ENCODE peak calls at places on chromosomes 3 and 15, in eight cellular contexts. F, K, R, S, C, E, A and W are unnamed samples. For H3K4me1, the result is how much of the 10 kb centered on the place peaks cover.

GRCh38 chr3:52568066-52568465 is 31.7 kb downstream of the UQCC5 start:
- DNase-seq in F (peak), S (no peak), K (no peak), E (no peak), R (no peak), A (no peak), C (no peak), W (no peak)

GRCh38 chr3:42654331-42655201 is 1.1 kb downstream of the ZBTB47 start:
- DNase-seq in S (peak), R (peak), E (peak), F (no peak), A (peak), C (peak), K (no peak), W (peak)

GRCh38 chr3:37116998-37117397 is 57.4 kb downstream of the LRRFIP2 start:
- DNase-seq in C (no peak), F (no peak), A (no peak), E (no peak), R (no peak), S (no peak), K (no peak), W (no peak)

GRCh38 chr3:23448998-23449537 is 245.9 kb downstream of the UBE2E2 start:
- DNase-seq in K (no peak), A (no peak), E (no peak), F (no peak), R (no peak), S (no peak), C (no peak), W (no peak)

GRCh38 chr15:79366691-79367090 is 55.8 kb downstream of the TMED3 start:
- DNase-seq in R (no peak), E (peak), A (no peak), K (no peak), S (no peak), F (peak), C (no peak), W (no peak)

GRCh38 chr3:178618197-178618596 is 82.0 kb downstream of the KCNMB2 start:
- DNase-seq in S (no peak), R (no peak), E (no peak), F (no peak), A (no peak), C (no peak), K (no peak), W (peak)

GRCh38 chr15:99433757-99434211 is 132.0 kb upstream of the MEF2A start:
- DNase-seq in F (no peak), S (no peak), E (no peak), A (peak), R (no peak), C (no peak), K (no peak), W (no peak)

GRCh38 chr3:356947-357346 is 160.4 kb downstream of the CHL1 start:
- DNase-seq in E (peak), C (no peak), R (peak), F (no peak), A (peak), S (no peak), K (no peak), W (no peak)

GRCh38 chr3:191065183-191065805 is 133.7 kb upstream of the OSTN start:
- DNase-seq in F (peak), K (no peak), A (no peak), C (no peak), S (no peak), R (peak), E (peak), W (peak)

GRCh38 chr3:88195951-88196434 is 46.2 kb downstream of the C3orf38 start:
- DNase-seq in E (peak), R (no peak), C (no peak), F (no peak), K (no peak), A (no peak), S (no peak), W (no peak)

GRCh38 chr3:188904670-188905069 is 267.1 kb upstream of the TPRG1 start:
- DNase-seq in E (peak), A (no peak), F (no peak), S (peak), K (no peak), R (no peak), C (no peak), W (peak)

GRCh38 chr3:107068980-107069379 is 308.3 kb upstream of the CCDC54 start:
- DNase-seq in F (no peak), R (peak), S (no peak), K (no peak), C (no peak), E (peak), A (peak), W (peak)

GRCh38 chr3:19816631-19817030 is 117.4 kb downstream of the EFHB start:
- DNase-seq in A (no peak), F (no peak), C (no peak), K (no peak), R (no peak), E (no peak), S (no peak), W (no peak)

GRCh38 chr3:118949113-118949760 is 85.4 kb downstream of the IGSF11 start:
- DNase-seq in C (no peak), E (no peak), R (no peak), A (no peak), K (no peak), F (no peak), S (no peak), W (no peak)

GRCh38 chr3:18847583-18848197 is 300.6 kb upstream of the KCNH8 start:
- DNase-seq in F (no peak), A (no peak), R (peak), E (no peak), S (no peak), C (no peak), K (no peak), W (peak)

GRCh38 chr3:119401502-119402440 is 61.6 kb downstream of the TMEM39A start:
- DNase-seq in F (no peak), K (no peak), C (no peak), S (no peak), A (no peak), R (no peak), E (no peak), W (no peak)

GRCh38 chr15:28085489-28086174 is 13.5 kb downstream of the OCA2 start:
- DNase-seq in S (no peak), K (no peak), E (no peak), A (no peak), C (no peak), R (no peak), F (no peak), W (no peak)

GRCh38 chr3:73908218-73908617 is 283.5 kb upstream of the PDZRN3 start:
- DNase-seq in R (no peak), A (no peak), E (no peak), S (no peak), C (no peak), F (no peak), K (no peak), W (no peak)

GRCh38 chr3:180646187-180646790 is 33.0 kb downstream of the CCDC39 start:
- DNase-seq in E (peak), S (no peak), C (no peak), F (no peak), A (no peak), R (peak), K (no peak), W (no peak)

DNA sequence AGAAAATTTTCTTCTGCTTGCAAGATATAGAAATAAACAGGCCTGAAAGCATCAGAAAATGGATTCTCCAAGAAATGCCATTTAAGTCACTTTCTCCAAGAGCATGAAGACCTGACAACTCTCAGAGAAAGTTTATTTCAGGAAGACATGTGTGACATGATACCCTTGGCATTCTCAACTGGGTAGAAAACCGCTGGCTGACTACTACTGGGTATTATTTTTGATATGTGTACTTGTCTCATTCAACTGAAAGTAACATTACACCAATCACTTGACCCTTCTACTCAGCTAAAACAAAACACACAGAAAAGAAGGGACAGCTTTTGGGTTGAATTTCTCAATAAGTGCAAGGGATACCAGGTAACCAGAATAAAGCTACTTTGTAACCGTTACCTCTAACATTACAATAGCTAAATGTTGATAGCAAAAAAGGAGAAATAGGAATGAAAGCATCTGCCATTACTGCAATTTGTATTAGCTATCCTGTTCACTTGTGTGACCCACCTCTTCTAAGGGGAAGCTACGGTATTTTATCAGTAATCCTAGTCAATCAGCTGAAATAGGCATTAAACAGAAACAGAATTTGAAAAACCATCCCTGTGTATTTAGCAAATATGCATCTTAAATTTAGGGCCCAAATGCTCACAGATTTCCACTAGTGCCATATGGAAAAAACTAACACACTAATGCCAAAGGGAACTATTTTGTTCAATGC is 7.3 kb downstream of the TRA2B start:
- DNase-seq in E (peak), C (no peak), F (no peak), A (no peak), S (no peak), R (no peak), K (no peak), W (peak)
- H3K4me1 ChIP-seq in E (half or more), C (half or more), F (half or more), A (half or more), S (half or more), R (half or more), K (under half), W (half or more)

GRCh38 chr15:44734839-44735481 is 1.4 kb upstream of the TRIM69 start:
- DNase-seq in R (no peak), S (no peak), F (no peak), A (no peak), C (no peak), E (no peak), K (no peak), W (no peak)
- H3K4me1 ChIP-seq in R (under half), S (under half), F (under half), A (under half), C (under half), E (under half), K (under half), W (under half)

DNA sequence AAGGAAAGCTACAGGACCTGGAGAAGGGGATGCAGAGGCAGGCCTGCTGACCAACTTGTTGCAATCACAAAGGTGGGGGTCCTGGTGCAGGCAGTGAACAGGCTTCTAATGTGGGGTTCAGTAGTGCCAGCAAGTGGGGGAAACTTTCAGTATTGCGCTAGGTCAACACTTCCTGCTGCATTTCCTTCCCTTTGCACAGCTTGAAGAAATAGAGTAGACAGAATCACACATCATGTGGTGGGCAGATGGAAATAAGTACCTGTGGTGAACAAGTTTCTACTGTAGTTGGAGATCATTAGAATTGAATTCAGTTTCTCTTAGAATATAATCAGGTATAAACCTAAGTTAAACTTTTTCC is 63.4 kb downstream of the RGMA start:
- DNase-seq in S (no peak), K (no peak), R (no peak), C (no peak), E (no peak), F (no peak), A (no peak), W (no peak)
- H3K4me1 ChIP-seq in S (under half), K (under half), R (under half), C (under half), E (under half), F (under half), A (under half), W (under half)

DNA sequence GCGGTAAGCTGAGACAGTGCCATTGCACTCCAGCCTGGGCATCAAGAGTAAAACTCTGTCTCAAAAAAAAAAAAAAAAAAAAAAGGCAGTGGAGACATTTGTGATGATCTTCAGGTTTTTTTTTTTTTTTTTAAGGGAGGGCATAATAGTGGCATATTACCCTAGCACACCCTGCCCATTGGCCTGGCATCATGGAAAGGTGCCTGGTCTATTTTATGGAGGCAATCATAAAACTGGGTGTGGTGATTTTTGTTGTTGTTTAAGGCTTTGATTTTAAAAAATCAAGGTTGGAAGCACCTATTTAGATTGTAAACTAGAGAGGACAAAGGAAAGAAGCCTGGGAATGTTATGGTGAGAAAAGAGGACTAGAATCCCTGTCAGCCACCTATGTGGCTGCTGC is 6.0 kb downstream of the IQGAP1 start:
- DNase-seq in S (no peak), K (no peak), A (no peak), C (no peak), F (no peak), E (no peak), R (no peak), W (no peak)
- H3K4me1 ChIP-seq in S (under half), K (under half), A (half or more), C (half or more), F (under half), E (under half), R (under half), W (under half)

DNA sequence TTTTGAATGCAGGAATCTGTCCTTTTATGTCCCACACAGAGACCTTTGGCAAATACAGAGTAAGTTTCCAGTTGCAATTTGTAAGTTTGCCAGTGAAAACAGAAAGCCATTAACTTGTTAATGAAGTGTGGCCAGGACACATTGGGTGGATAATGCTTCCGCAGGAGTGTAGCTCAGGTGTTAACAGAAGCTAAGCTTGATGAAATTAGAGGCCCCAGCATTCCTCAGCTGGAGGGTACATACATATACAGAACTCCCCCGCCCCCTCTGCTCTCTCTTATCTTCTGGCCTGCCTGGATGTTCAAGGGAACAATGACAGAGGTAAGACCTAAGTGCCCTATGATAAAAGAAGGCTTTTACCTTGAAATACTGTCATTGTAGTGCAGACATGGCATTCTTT is 8.2 kb upstream of the LRRC2 start:
- DNase-seq in R (no peak), C (peak), F (no peak), S (peak), K (no peak), E (no peak), A (no peak), W (no peak)
- H3K4me1 ChIP-seq in R (under half), C (under half), F (under half), S (under half), K (under half), E (under half), A (under half), W (under half)

DNA sequence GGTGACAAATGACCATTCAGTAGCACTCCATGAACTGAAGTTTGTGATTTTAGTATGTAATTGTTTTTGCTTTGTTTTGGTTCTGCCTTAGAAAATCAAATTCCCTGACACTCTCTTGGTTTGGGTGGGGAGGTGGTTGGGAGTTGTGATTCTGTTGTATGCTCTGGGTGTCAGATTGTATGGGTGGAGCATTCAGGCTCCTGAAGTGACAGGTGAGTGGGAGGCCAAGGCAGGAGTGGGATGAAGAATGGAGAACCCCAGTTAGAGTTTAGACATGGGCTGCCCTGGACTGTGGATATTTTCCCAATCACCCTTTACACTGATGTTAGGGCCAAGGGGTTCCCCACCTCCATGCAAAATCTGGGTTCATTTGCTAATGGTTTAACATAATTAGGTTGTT is 83.6 kb downstream of the ARPP21 start:
- DNase-seq in S (no peak), F (no peak), E (no peak), A (no peak), R (no peak), C (no peak), K (no peak), W (no peak)
- H3K4me1 ChIP-seq in S (under half), F (under half), E (under half), A (under half), R (under half), C (under half), K (under half), W (under half)

GRCh38 chr3:129598484-129598883 is 8.0 kb downstream of the PLXND1 start:
- DNase-seq in C (no peak), R (no peak), S (no peak), F (no peak), A (no peak), E (no peak), K (no peak), W (no peak)
- H3K4me1 ChIP-seq in C (half or more), R (under half), S (under half), F (under half), A (half or more), E (half or more), K (under half), W (half or more)

GRCh38 chr3:112472676-112473075 is 26.6 kb downstream of the BTLA start:
- DNase-seq in K (no peak), A (no peak), C (no peak), R (no peak), F (no peak), E (no peak), S (no peak), W (no peak)

GRCh38 chr3:112466041-112466440 is 33.2 kb downstream of the BTLA start:
- DNase-seq in K (no peak), E (no peak), S (no peak), R (no peak), F (no peak), A (no peak), C (no peak), W (no peak)

GRCh38 chr3:112471926-112472325 is 27.3 kb downstream of the BTLA start:
- DNase-seq in F (no peak), K (no peak), C (no peak), E (no peak), S (no peak), R (no peak), A (no peak), W (no peak)

GRCh38 chr3:112467584-112467983 is 31.7 kb downstream of the BTLA start:
- DNase-seq in R (no peak), A (no peak), S (no peak), C (no peak), E (no peak), F (no peak), K (no peak), W (no peak)

DNA sequence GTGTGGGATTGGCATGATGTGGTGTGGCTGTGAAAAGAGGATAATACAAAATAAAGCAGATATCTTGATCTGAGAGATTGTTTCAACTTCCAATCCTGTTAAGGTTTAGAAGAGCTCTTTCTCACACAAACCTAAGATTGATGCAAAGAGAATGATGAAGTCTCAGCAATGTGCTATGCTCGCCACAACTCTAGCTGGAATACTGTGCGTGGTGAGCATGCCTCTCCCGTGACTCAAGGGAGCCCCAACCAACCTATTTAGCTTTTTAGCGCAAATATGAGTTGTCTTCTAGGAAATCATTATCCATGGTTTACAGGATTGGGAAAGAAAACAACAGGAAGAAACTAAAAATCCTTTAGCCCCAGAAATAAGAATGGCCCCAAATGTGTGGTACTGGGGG is 28.5 kb downstream of the BTLA start:
- DNase-seq in A (no peak), K (no peak), S (no peak), F (no peak), C (no peak), E (peak), R (no peak), W (peak)
- H3K4me1 ChIP-seq in A (under half), K (under half), S (under half), F (under half), C (under half), E (under half), R (under half), W (under half)